ENCODE peak calls at places on chromosomes 4 and X, in nine cellular contexts. Y, Q, M, E, V, A, P, O and N are unnamed samples.

GRCh38 chrX:33840176-33840575 is 291.9 kb downstream of the FAM47A start:
- DNase-seq in Y (no peak), Q (no peak), M (no peak), E (no peak), V (no peak), A (no peak), P (no peak), O (no peak), N (no peak)

GRCh38 chr4:108350332-108350731 is 181.6 kb upstream of the LEF1 start:
- DNase-seq in Y (no peak), Q (peak; percentile 18), M (no peak), E (no peak), V (peak; percentile 83), A (no peak), P (no peak), O (peak; percentile 34), N (no peak)

GRCh38 chrX:151679798-151680427 is 15.3 kb upstream of the PRRG3 start:
- DNase-seq in Y (no peak), Q (no peak), M (no peak), E (no peak), V (no peak), A (no peak), P (no peak), O (no peak), N (no peak)

GRCh38 chr4:82780398-82781231 is 18.0 kb downstream of the SCD5 start:
- DNase-seq in Y (peak; percentile 95), Q (peak; percentile 63), M (no peak), E (peak; percentile 89), V (peak; percentile 42), A (peak; percentile 79), P (no peak), O (no peak), N (no peak)

GRCh38 chr4:168652818-168653217 is 156.0 kb downstream of the PALLD start:
- DNase-seq in Y (no peak), Q (no peak), M (no peak), E (no peak), V (no peak), A (no peak), P (no peak), O (no peak), N (no peak)

GRCh38 chrX:133709486-133709885 is 275.9 kb downstream of the GPC3 start:
- DNase-seq in Y (no peak), Q (no peak), M (no peak), E (no peak), V (no peak), A (no peak), P (no peak), O (no peak), N (no peak)

GRCh38 chr4:105651879-105652640 is 56.4 kb downstream of the INTS12 start:
- DNase-seq in Y (no peak), Q (no peak), M (no peak), E (no peak), V (no peak), A (no peak), P (no peak), O (no peak), N (no peak)

GRCh38 chr4:38091636-38092035 is 131.4 kb downstream of the PTTG2 start:
- DNase-seq in Y (no peak), Q (peak; percentile 72), M (no peak), E (no peak), V (no peak), A (no peak), P (no peak), O (no peak), N (no peak)

GRCh38 chr4:56927196-56927595 is 19.5 kb downstream of the REST start:
- DNase-seq in Y (no peak), Q (no peak), M (no peak), E (no peak), V (no peak), A (no peak), P (no peak), O (no peak), N (no peak)

GRCh38 chrX:71111141-71111843 is at the start of gene IL2RG:
- DNase-seq in Y (no peak), Q (peak; percentile 13), M (no peak), E (no peak), V (no peak), A (no peak), P (peak; percentile 74), O (no peak), N (peak; percentile 76)

GRCh38 chr4:123555500-123556273 is 159.1 kb downstream of the SPRY1 start:
- DNase-seq in Y (no peak), Q (peak; percentile 59), M (peak; percentile 36), E (peak; percentile 94), V (no peak), A (peak; percentile 94), P (no peak), O (peak; percentile 20), N (no peak)

GRCh38 chrX:136639506-136640176 is 8.3 kb upstream of the CD40LG start:
- DNase-seq in Y (no peak), Q (peak; percentile 12), M (no peak), E (no peak), V (no peak), A (no peak), P (no peak), O (no peak), N (peak; percentile 59)

GRCh38 chr4:61540944-61541343 is 340.8 kb downstream of the ADGRL3 start:
- DNase-seq in Y (no peak), Q (no peak), M (no peak), E (no peak), V (peak; percentile 38), A (no peak), P (no peak), O (no peak), N (no peak)

GRCh38 chrX:119145241-119145653 is 17.6 kb upstream of the KIAA1210 start:
- DNase-seq in Y (no peak), Q (peak; percentile 31), M (peak; percentile 14), E (no peak), V (peak; percentile 53), A (no peak), P (no peak), O (no peak), N (no peak)

GRCh38 chr4:15694431-15694830 is 8.4 kb upstream of the BST1 start:
- DNase-seq in Y (no peak), Q (no peak), M (no peak), E (no peak), V (no peak), A (no peak), P (no peak), O (no peak), N (no peak)

GRCh38 chr4:124711469-124712416 is 789 bp downstream of the ANKRD50 start:
- DNase-seq in Y (peak; percentile 53), Q (peak; percentile 73), M (peak; percentile 66), E (peak; percentile 82), V (peak; percentile 72), A (peak; percentile 66), P (peak; percentile 45), O (peak; percentile 67), N (peak; percentile 16)

GRCh38 chrX:149682956-149683947 is 28.6 kb upstream of the MAGEA11 start:
- DNase-seq in Y (no peak), Q (no peak), M (no peak), E (no peak), V (peak; percentile 54), A (no peak), P (no peak), O (no peak), N (no peak)

GRCh38 chrX:129983575-129984131 is 1.2 kb downstream of the BCORL1 start:
- DNase-seq in Y (no peak), Q (peak; percentile 32), M (peak; percentile 32), E (no peak), V (peak; percentile 40), A (no peak), P (peak; percentile 46), O (no peak), N (no peak)

GRCh38 chrX:19705196-19705769 is 182.1 kb downstream of the SH3KBP1 start:
- DNase-seq in Y (no peak), Q (peak; percentile 75), M (no peak), E (no peak), V (no peak), A (no peak), P (no peak), O (peak; percentile 19), N (no peak)

GRCh38 chr4:10808591-10808990 is 124.0 kb upstream of the CLNK start:
- DNase-seq in Y (peak; percentile 91), Q (peak; percentile 21), M (peak; percentile 6), E (no peak), V (no peak), A (no peak), P (no peak), O (no peak), N (no peak)

GRCh38 chr4:186304816-186305520 is 39.0 kb downstream of the F11 start:
- DNase-seq in Y (peak; percentile 58), Q (peak; percentile 12), M (no peak), E (no peak), V (no peak), A (no peak), P (no peak), O (no peak), N (no peak)

GRCh38 chr4:95087657-95088455 is 330.1 kb downstream of the BMPR1B start:
- DNase-seq in Y (no peak), Q (peak; percentile 5), M (peak; percentile 8), E (no peak), V (no peak), A (no peak), P (no peak), O (no peak), N (no peak)

GRCh38 chrX:153468008-153468580 is 2.3 kb downstream of the HAUS7 start:
- DNase-seq in Y (no peak), Q (no peak), M (no peak), E (no peak), V (no peak), A (no peak), P (no peak), O (no peak), N (no peak)

GRCh38 chr4:108453366-108453765 is 167.0 kb upstream of the RPL34 start:
- DNase-seq in Y (no peak), Q (no peak), M (no peak), E (no peak), V (peak; percentile 23), A (no peak), P (no peak), O (no peak), N (no peak)

GRCh38 chr4:153468587-153468986 is 2.4 kb downstream of the TMEM131L start:
- DNase-seq in Y (no peak), Q (no peak), M (no peak), E (no peak), V (no peak), A (no peak), P (no peak), O (no peak), N (no peak)

GRCh38 chrX:68433155-68433980 is at the start of gene OPHN1:
- DNase-seq in Y (no peak), Q (peak; percentile 93), M (peak; percentile 64), E (peak; percentile 93), V (peak; percentile 95), A (peak; percentile 78), P (peak; percentile 10), O (peak; percentile 89), N (no peak)

GRCh38 chr4:102730968-102731533 is 29.7 kb downstream of the MANBA start:
- DNase-seq in Y (no peak), Q (no peak), M (no peak), E (no peak), V (peak; percentile 34), A (no peak), P (no peak), O (no peak), N (no peak)

GRCh38 chr4:146051724-146052396 is 113.2 kb upstream of the ZNF827 start:
- DNase-seq in Y (no peak), Q (peak; percentile 42), M (peak; percentile 17), E (no peak), V (no peak), A (no peak), P (no peak), O (no peak), N (no peak)

GRCh38 chr4:154471924-154472323 is 19.7 kb downstream of the DCHS2 start:
- DNase-seq in Y (no peak), Q (peak; percentile 24), M (no peak), E (no peak), V (no peak), A (no peak), P (no peak), O (no peak), N (no peak)

GRCh38 chr4:74823194-74823593 is 28.9 kb upstream of the BTC start:
- DNase-seq in Y (no peak), Q (no peak), M (no peak), E (no peak), V (no peak), A (no peak), P (no peak), O (no peak), N (no peak)

GRCh38 chrX:105323951-105324350 is 103.5 kb upstream of the TEX13A start:
- DNase-seq in Y (no peak), Q (peak; percentile 4), M (no peak), E (no peak), V (no peak), A (no peak), P (no peak), O (no peak), N (no peak)